ENCODE peak calls at places on chromosomes 11 and 22, in five cellular contexts. T is cardiac muscle cell; X is stimulated activated effector memory CD8-positive, alpha-beta T cell treated with anti-CD3 and anti-CD28 coated beads, Interleukin-12 subunit alpha, Interleukin-12 subunit beta, amount 100 ng/mL, for 72 hours; I is progenitor cell of endocrine pancreas; Q is activated effector memory CD4-positive, alpha-beta T cell treated with anti-CD3 and anti-CD28 coated beads, Interleukin-2, amount 50 U/mL, for 16 hours. R is an unnamed sample.

GRCh38 chr11:70445091-70445490 is 46.8 kb downstream of the CTTN start:
- DNase-seq in T (no peak), X (no peak), I (no peak), Q (no peak), R (no peak)

GRCh38 chr11:107915229-107915628 is 13.0 kb upstream of the RAB39A start:
- DNase-seq in T (no peak), X (no peak), I (no peak), Q (no peak), R (no peak)

GRCh38 chr11:91688672-91689071 is 535.9 kb upstream of the FAT3 start:
- DNase-seq in T (no peak), X (no peak), I (no peak), Q (no peak), R (no peak)

GRCh38 chr11:22343411-22344032 is 5.3 kb downstream of the SLC17A6 start:
- DNase-seq in T (peak; percentile 5), X (no peak), I (no peak), Q (no peak), R (no peak)

GRCh38 chr11:66880484-66881211 is 23.8 kb downstream of the LRFN4 start:
- DNase-seq in T (peak; percentile 39), X (no peak), I (no peak), Q (peak; percentile 62), R (no peak)

GRCh38 chr22:24437820-24438328 is 10.5 kb downstream of the ADORA2A start:
- DNase-seq in T (no peak), X (no peak), I (no peak), Q (peak; percentile 59), R (no peak)

GRCh38 chr11:64870176-64870892 is 8.1 kb downstream of the EHD1 start:
- DNase-seq in T (peak; percentile 92), X (no peak), I (peak; percentile 40), Q (no peak), R (peak; percentile 84)

GRCh38 chr11:64876835-64877341 is 1.5 kb downstream of the EHD1 start:
- DNase-seq in T (peak; percentile 62), X (no peak), I (no peak), Q (no peak), R (peak; percentile 77)

GRCh38 chr22:12601870-12602779 is 2925.9 kb upstream of the OR11H1 start:
- DNase-seq in T (no peak), X (no peak), I (no peak), Q (peak; percentile 69), R (peak; percentile 24)